ENCODE peak calls at places on chromosomes 6 and 20, in four cellular contexts. H is stimulated activated CD4-positive, alpha-beta T cell treated with anti-CD3 and anti-CD28 coated beads, Interleukin-12 subunit alpha, Interleukin-12 subunit beta, amount 100 ng/mL, for 48 hours; M is OCI-M1; A is psoas muscle. R is an unnamed sample.

GRCh38 chr6:168380956-168381605 is 59.9 kb upstream of the SMOC2 start:
- DNase-seq in A (no peak), H (no peak), M (no peak), R (no peak)

GRCh38 chr6:150764638-150765456 is 100.7 kb upstream of the MTHFD1L start:
- DNase-seq in M (no peak), A (no peak), H (no peak), R (no peak)

GRCh38 chr6:91704531-91704930 is 1117.7 kb upstream of the MAP3K7 start:
- DNase-seq in A (no peak), M (no peak), H (no peak), R (no peak)

GRCh38 chr20:24816431-24816830 is 132.6 kb upstream of the CST7 start:
- DNase-seq in A (no peak), M (no peak), H (no peak), R (no peak)

GRCh38 chr20:45336530-45337366 is 11.5 kb downstream of the SDC4 start:
- DNase-seq in M (no peak), H (no peak), A (peak), R (no peak)

GRCh38 chr20:41150664-41151063 is 13.3 kb downstream of the PLCG1 start:
- DNase-seq in A (no peak), H (no peak), M (peak), R (no peak)

GRCh38 chr6:3319801-3320200 is 61.1 kb downstream of the PSMG4 start:
- DNase-seq in M (no peak), H (no peak), A (no peak), R (no peak)

GRCh38 chr20:41452226-41452625 is 85.6 kb upstream of the EMILIN3 start:
- DNase-seq in M (no peak), A (no peak), H (no peak), R (no peak)